ENCODE peak calls at places on chromosomes 13 and 19, in four cellular contexts. R is islet precursor cell, P is iPS DF 6.9, Z is OCI-LY7. D is an unnamed sample.

GRCh38 chr13:114324334-114324733 is 10.0 kb downstream of the CHAMP1 start:
- DNase-seq in R (no peak), P (no peak), Z (no peak), D (no peak)

GRCh38 chr19:58551123-58551497 is 3.8 kb downstream of the CHMP2A start:
- DNase-seq in R (no peak), P (no peak), Z (no peak), D (no peak)

GRCh38 chr19:4208385-4209094 is 20.8 kb upstream of the EBI3 start:
- DNase-seq in R (peak), P (no peak), Z (peak), D (peak)

GRCh38 chr13:19305434-19305833 is 123.8 kb upstream of the TUBA3C start:
- DNase-seq in R (no peak), P (no peak), Z (no peak), D (no peak)

GRCh38 chr13:40169476-40169875 is 497.0 kb downstream of the FOXO1 start:
- DNase-seq in R (no peak), P (no peak), Z (no peak), D (no peak)

GRCh38 chr19:17719730-17720486 is 628 bp downstream of the MAP1S start:
- DNase-seq in R (no peak), P (no peak), Z (no peak), D (no peak)

GRCh38 chr13:36067619-36068456 is 63.3 kb downstream of the DCLK1 start:
- DNase-seq in R (no peak), P (no peak), Z (no peak), D (no peak)

GRCh38 chr13:66036024-66036614 is 1194.0 kb downstream of the PCDH9 start:
- DNase-seq in R (no peak), P (no peak), Z (no peak), D (no peak)

GRCh38 chr13:108188260-108188659 is 27.1 kb downstream of the LIG4 start:
- DNase-seq in R (no peak), P (no peak), Z (no peak), D (no peak)

GRCh38 chr19:10544753-10545251 is 1.1 kb downstream of the ATG4D start:
- DNase-seq in R (no peak), P (no peak), Z (peak), D (no peak)